ENCODE peak calls at places on chromosomes 6 and 20, in five cellular contexts. Z, Q, D, N and V are unnamed samples.

GRCh38 chr20:59940956-59941294 is 736 bp downstream of the FAM217B start:
- DNase-seq in N (no peak), D (no peak), Q (no peak), Z (no peak), V (no peak)

GRCh38 chr6:90787411-90787810 is 200.5 kb upstream of the MAP3K7 start:
- DNase-seq in N (no peak), D (no peak), Q (no peak), Z (no peak), V (no peak)

GRCh38 chr6:134447883-134448387 is 130.0 kb upstream of the SGK1 start:
- DNase-seq in D (peak; percentile 30), Q (no peak), N (no peak), Z (no peak), V (no peak)

GRCh38 chr6:131250121-131250520 is 114.9 kb downstream of the AKAP7 start:
- DNase-seq in D (peak; percentile 77), Z (peak; percentile 16), Q (no peak), N (peak; percentile 77), V (peak; percentile 8)

GRCh38 chr6:20686142-20686541 is 151.9 kb downstream of the CDKAL1 start:
- DNase-seq in Z (no peak), D (no peak), N (no peak), Q (no peak), V (no peak)

GRCh38 chr6:169212897-169213813 is 40.5 kb downstream of the THBS2 start:
- DNase-seq in Z (peak; percentile 93), N (peak; percentile 99), D (peak; percentile 94), Q (peak; percentile 81), V (peak; percentile 84)

GRCh38 chr20:53146201-53146891 is 174.2 kb downstream of the TSHZ2 start:
- DNase-seq in Z (no peak), N (no peak), D (no peak), Q (no peak), V (no peak)

GRCh38 chr6:125132058-125132457 is 21.5 kb upstream of the TPD52L1 start:
- DNase-seq in D (no peak), N (no peak), Z (no peak), Q (no peak), V (no peak)

GRCh38 chr20:18793625-18794427 is 19.8 kb upstream of the SCP2D1 start:
- DNase-seq in D (peak; percentile 94), Z (peak; percentile 82), N (peak; percentile 92), Q (peak; percentile 90), V (peak; percentile 77)
- TF ChIP-seq POLR2A in D (peak; percentile 63), Z (peak; percentile 81), N (peak; percentile 78), Q (peak; percentile 74), V (peak; percentile 83)

GRCh38 chr6:29977425-29977727 is 35.0 kb downstream of the HLA-A start:
- DNase-seq in N (no peak), Z (no peak), D (no peak), Q (no peak), V (no peak)

GRCh38 chr6:29974901-29975560 is 32.7 kb downstream of the HLA-A start:
- DNase-seq in Q (no peak), D (no peak), N (peak; percentile 14), Z (no peak), V (no peak)

GRCh38 chr6:29976253-29976587 is 33.9 kb downstream of the HLA-A start:
- DNase-seq in D (no peak), Z (no peak), Q (no peak), N (no peak), V (no peak)

GRCh38 chr6:29975561-29975907 is 33.2 kb downstream of the HLA-A start:
- DNase-seq in Z (no peak), Q (no peak), N (no peak), D (no peak), V (no peak)

GRCh38 chr6:29976588-29977424 is 34.5 kb downstream of the HLA-A start:
- DNase-seq in Z (peak; percentile 90), Q (peak; percentile 55), N (peak; percentile 80), D (peak; percentile 85), V (peak; percentile 70)
- TF ChIP-seq POLR2A in Z (peak; percentile 43), Q (peak; percentile 41), N (no peak), D (peak; percentile 45), V (peak; percentile 32)

DNA sequence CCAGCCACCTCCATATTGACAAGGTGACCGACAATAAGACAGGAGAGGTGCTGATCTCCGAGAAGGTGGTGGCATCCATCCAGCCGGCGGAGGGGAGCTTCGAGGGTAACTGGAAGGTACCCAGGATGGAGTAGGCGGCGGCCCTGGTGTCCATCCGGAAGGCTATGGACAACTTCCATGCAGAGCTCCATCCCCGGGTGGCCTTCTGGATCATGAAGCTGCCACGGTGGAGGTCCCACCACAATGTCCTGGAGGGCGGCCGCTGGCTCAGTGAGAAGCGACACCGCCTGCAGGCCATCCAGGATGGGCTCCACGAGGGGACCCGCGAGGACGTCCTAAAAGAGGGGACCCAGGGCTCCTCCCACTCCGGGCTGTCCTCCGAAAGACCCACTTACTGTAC is 17.0 kb downstream of the DEFB115 start:
- DNase-seq in Q (no peak), Z (no peak), N (no peak), D (no peak), V (no peak)
- TF ChIP-seq POLR2A in Q (no peak), Z (no peak), N (no peak), D (no peak), V (no peak)

GRCh38 chr20:1720845-1721475 is 63.4 kb upstream of the SIRPG start:
- DNase-seq in Q (no peak), N (peak; percentile 20), D (no peak), Z (no peak), V (no peak)
- TF ChIP-seq POLR2A in Q (no peak), N (no peak), D (no peak), Z (no peak), V (no peak)

GRCh38 chr20:2654831-2655230 is 2.4 kb downstream of the NOP56 start:
- DNase-seq in Z (no peak), D (no peak), N (no peak), Q (no peak), V (no peak)

GRCh38 chr20:2655331-2656116 is 3.1 kb downstream of the NOP56 start:
- DNase-seq in N (no peak), D (no peak), Q (no peak), Z (no peak), V (no peak)

GRCh38 chr20:2652724-2653510 is 485 bp downstream of the NOP56 start:
- DNase-seq in Z (no peak), D (no peak), Q (no peak), N (peak; percentile 32), V (no peak)

GRCh38 chr20:2653511-2654383 is 1.3 kb downstream of the NOP56 start:
- DNase-seq in D (no peak), N (peak; percentile 33), Q (no peak), Z (no peak), V (no peak)

DNA sequence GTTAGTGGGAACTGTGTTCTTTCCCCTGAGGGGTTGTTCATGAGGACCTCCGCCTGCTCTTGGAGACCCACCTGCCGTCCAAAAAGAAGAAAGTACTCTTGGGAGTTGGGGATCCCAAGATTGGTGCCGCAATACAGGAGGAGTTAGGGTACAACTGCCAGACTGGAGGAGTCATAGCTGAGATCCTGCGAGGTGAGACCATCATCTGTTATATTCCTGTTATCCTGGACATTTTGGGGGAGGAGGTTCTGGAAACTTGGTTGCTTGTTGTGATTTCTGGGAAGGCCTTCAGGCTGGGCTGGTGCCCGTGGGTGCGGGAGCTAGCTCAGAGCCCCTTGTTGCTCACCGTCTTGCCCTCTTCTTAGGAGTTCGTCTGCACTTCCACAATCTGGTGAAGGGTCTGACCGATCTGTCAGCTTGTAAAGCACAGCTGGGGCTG is 2.0 kb downstream of the NOP56 start:
- DNase-seq in N (peak; percentile 24), Q (no peak), Z (no peak), D (no peak), V (no peak)
- TF ChIP-seq POLR2A in N (no peak), Q (no peak), Z (no peak), D (no peak), V (no peak)

DNA sequence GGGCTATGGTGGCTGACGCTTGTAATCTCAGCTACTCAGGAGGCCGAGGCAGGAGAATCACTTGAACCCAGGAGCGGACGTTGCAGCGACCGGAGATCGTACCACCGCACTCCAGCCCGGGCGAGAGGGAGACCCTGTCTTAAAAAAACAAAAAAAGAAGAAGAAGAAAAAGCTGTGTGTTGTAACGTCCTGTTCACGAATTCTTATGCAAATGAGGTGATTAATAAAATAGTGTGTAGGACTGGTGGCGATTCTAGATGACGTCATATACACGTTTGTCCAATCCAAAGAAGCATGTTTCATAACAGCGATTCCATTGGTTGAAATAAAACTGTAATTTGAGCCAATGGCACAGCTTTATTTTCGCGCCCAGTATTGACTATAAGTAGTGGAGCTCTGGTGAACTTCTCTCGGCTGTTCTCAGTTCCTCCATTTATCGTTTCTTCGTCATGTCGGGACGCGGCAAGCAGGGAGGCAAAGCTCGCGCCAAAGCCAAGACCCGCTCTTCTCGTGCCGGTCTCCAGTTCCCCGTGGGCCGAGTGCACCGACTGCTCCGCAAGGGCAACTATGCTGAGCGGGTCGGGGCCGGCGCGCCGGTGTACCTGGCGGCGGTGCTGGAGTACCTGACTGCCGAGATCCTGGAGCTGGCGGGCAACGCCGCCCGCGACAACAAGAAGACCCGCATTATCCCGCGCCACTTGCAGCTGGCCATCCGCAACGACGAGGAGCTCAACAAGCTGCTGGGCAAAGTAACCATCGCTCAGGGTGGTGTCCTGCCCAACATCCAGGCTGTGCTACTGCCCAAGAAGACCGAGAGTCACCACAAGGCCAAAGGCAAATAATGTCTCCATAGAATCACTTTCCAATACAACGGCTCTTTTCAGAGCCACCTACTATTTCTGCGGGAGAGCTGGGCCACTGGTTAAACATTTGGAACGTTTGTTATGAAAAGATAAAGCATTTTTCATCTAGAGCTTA is 47.0 kb downstream of the OR2B2 start:
- DNase-seq in Z (peak; percentile 33), N (peak; percentile 99), D (peak; percentile 88), Q (peak; percentile 78), V (peak; percentile 84)
- TF ChIP-seq POLR2A in Z (peak; percentile 37), N (peak; percentile 85), D (no peak), Q (peak; percentile 32), V (peak; percentile 81)

DNA sequence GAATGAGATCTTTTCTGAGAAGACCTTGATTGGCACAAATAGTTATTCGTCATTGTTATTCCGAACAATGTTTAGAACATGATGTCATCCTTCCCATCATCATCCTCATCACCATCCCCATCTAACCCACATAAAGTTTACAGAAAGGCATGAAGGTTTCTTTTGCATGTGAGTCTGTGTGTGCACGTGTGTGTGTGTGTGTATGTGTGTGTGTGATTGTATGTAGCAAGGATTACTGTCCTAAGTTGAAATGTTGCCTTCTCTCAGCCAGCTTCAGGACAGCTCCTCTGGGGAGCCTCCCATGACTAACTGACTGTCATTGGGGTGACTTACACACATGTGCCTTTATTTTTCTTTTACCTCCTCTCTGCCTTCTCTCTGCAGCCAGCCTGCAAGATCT is 113.5 kb downstream of the SLC22A3 start:
- DNase-seq in N (peak; percentile 21), Q (no peak), D (no peak), Z (no peak), V (no peak)
- TF ChIP-seq POLR2A in N (no peak), Q (no peak), D (no peak), Z (no peak), V (no peak)

GRCh38 chr6:3320238-3320637 is 61.5 kb downstream of the PSMG4 start:
- DNase-seq in D (no peak), N (no peak), Q (no peak), Z (peak; percentile 3), V (no peak)
- TF ChIP-seq POLR2A in D (no peak), N (no peak), Q (no peak), Z (no peak), V (no peak)